ENCODE peak calls at places on chromosomes 11 and 22, in eight cellular contexts. N is IMR-90, H is GM12891, C is thyroid gland, R is GM12892, B is prostate gland, L is stomach, P is NB4. U is an unnamed sample.

GRCh38 chr11:71223671-71224660 is 28.4 kb downstream of the SHANK2 start:
- DNase-seq in N (no peak), H (no peak), C (peak), R (no peak), B (no peak), L (no peak), P (no peak), U (no peak)

GRCh38 chr11:12156301-12157140 is 46.1 kb downstream of the MICAL2 start:
- DNase-seq in N (no peak), H (no peak), C (peak), R (no peak), B (no peak), L (no peak), P (no peak), U (no peak)

GRCh38 chr11:83259559-83259958 is 26.6 kb downstream of the CCDC90B start:
- DNase-seq in N (no peak), H (no peak), C (no peak), R (no peak), B (no peak), L (no peak), P (no peak), U (no peak)

GRCh38 chr11:18172686-18173085 is at the start of gene MRGPRX4:
- DNase-seq in N (no peak), H (no peak), C (no peak), R (no peak), B (no peak), L (no peak), P (no peak), U (no peak)

GRCh38 chr22:24706050-24706449 is 68.5 kb downstream of the PIWIL3 start:
- DNase-seq in N (no peak), H (no peak), C (no peak), R (no peak), B (no peak), L (no peak), P (no peak), U (no peak)

GRCh38 chr11:74923125-74923524 is 25.8 kb downstream of the XRRA1 start:
- DNase-seq in N (no peak), H (no peak), C (no peak), R (no peak), B (no peak), L (no peak), P (no peak), U (no peak)

GRCh38 chr11:67436459-67437081 is 912 bp downstream of the PTPRCAP start:
- DNase-seq in N (no peak), H (peak), C (no peak), R (peak), B (no peak), L (peak), P (peak), U (no peak)

GRCh38 chr22:17152340-17152739 is 6.7 kb downstream of the HDHD5 start:
- DNase-seq in N (no peak), H (no peak), C (no peak), R (no peak), B (no peak), L (no peak), P (no peak), U (no peak)

GRCh38 chr11:19814421-19814820 is 101.8 kb downstream of the NAV2 start:
- DNase-seq in N (no peak), H (no peak), C (no peak), R (no peak), B (no peak), L (no peak), P (no peak), U (no peak)

GRCh38 chr11:105046898-105047579 is 1.9 kb upstream of the CARD16 start:
- DNase-seq in N (peak), H (no peak), C (no peak), R (no peak), B (peak), L (no peak), P (no peak), U (no peak)

GRCh38 chr11:72353861-72354260 is 80.5 kb downstream of the CLPB start:
- DNase-seq in N (peak), H (no peak), C (no peak), R (no peak), B (no peak), L (peak), P (peak), U (no peak)

GRCh38 chr11:122984186-122985011 is 2.8 kb upstream of the BSX start:
- DNase-seq in N (no peak), H (no peak), C (no peak), R (peak), B (no peak), L (no peak), P (no peak), U (no peak)

GRCh38 chr11:1888811-1889526 is 2.7 kb downstream of the PRR33 start:
- DNase-seq in N (no peak), H (no peak), C (no peak), R (no peak), B (no peak), L (peak), P (peak), U (peak)

GRCh38 chr11:40185793-40186192 is 1273.7 kb downstream of the LRRC4C start:
- DNase-seq in N (no peak), H (no peak), C (no peak), R (no peak), B (no peak), L (no peak), P (no peak), U (no peak)

GRCh38 chr11:43950323-43950855 is 8.0 kb downstream of the C11orf96 start:
- DNase-seq in N (no peak), H (no peak), C (no peak), R (no peak), B (no peak), L (no peak), P (no peak), U (no peak)

GRCh38 chr11:133821776-133822175 is 23.5 kb downstream of the SPATA19 start:
- DNase-seq in N (no peak), H (peak), C (peak), R (peak), B (peak), L (peak), P (peak), U (peak)

GRCh38 chr11:23991140-23991539 is 505.7 kb upstream of the LUZP2 start:
- DNase-seq in N (peak), H (no peak), C (no peak), R (no peak), B (no peak), L (no peak), P (no peak), U (no peak)

GRCh38 chr11:127050141-127050632 is 49.6 kb upstream of the KIRREL3 start:
- DNase-seq in N (no peak), H (no peak), C (no peak), R (no peak), B (no peak), L (no peak), P (no peak), U (no peak)

GRCh38 chr11:69637956-69638871 is 2.7 kb upstream of the CCND1 start:
- DNase-seq in N (peak), H (no peak), C (peak), R (no peak), B (no peak), L (peak), P (peak), U (peak)

GRCh38 chr11:107593941-107594340 is 3.0 kb downstream of the ELMOD1 start:
- DNase-seq in N (no peak), H (no peak), C (no peak), R (no peak), B (no peak), L (no peak), P (no peak), U (no peak)

GRCh38 chr11:46278387-46279173 is 1.1 kb downstream of the CREB3L1 start:
- DNase-seq in N (peak), H (no peak), C (peak), R (no peak), B (peak), L (peak), P (peak), U (peak)

GRCh38 chr11:27616711-27617110 is 83.5 kb downstream of the BDNF start:
- DNase-seq in N (no peak), H (no peak), C (no peak), R (no peak), B (no peak), L (no peak), P (no peak), U (no peak)
- TF ChIP-seq POLR2A in N (no peak), H (no peak), C (no peak), R (no peak), B (no peak), L (no peak), P (no peak), U (no peak)

GRCh38 chr22:42156597-42156996 is 26.0 kb upstream of the CYP2D6 start:
- DNase-seq in N (no peak), H (no peak), C (no peak), R (no peak), B (no peak), L (no peak), P (no peak), U (no peak)

GRCh38 chr22:42152661-42153270 is 22.2 kb upstream of the CYP2D6 start:
- DNase-seq in N (no peak), H (no peak), C (no peak), R (no peak), B (no peak), L (no peak), P (no peak), U (no peak)

GRCh38 chr22:42154293-42154692 is 23.7 kb upstream of the CYP2D6 start:
- DNase-seq in N (no peak), H (no peak), C (no peak), R (no peak), B (no peak), L (no peak), P (no peak), U (no peak)

GRCh38 chr22:42156121-42156520 is 25.5 kb upstream of the CYP2D6 start:
- DNase-seq in N (no peak), H (no peak), C (no peak), R (no peak), B (no peak), L (no peak), P (no peak), U (no peak)

GRCh38 chr22:42154731-42155543 is 24.3 kb upstream of the CYP2D6 start:
- DNase-seq in N (no peak), H (no peak), C (no peak), R (no peak), B (no peak), L (no peak), P (no peak), U (no peak)
- TF ChIP-seq POLR2A in N (no peak), H (no peak), C (no peak), R (no peak), B (no peak), L (no peak), P (no peak), U (no peak)

DNA sequence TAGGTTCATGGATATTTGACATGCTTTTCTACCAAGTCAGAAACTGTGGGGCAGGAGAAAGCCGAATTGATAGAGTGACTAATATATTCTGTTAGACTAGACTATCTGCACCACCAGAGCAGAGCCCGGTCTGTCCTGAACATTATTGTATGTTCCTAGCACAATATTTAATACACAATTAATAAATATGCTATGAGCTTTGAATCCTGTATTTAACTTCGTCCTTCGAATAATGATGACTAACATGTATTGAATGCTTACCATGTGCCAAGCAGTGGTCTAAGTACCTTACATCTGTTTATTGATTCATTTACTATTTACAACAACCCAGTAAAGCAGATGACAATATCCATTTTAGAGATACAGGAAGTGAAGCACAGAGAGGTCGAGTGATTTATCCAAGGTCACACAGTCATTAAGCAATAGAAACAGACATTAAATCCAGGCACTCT is 44.8 kb upstream of the ANO3 start:
- DNase-seq in N (peak), H (no peak), C (no peak), R (no peak), B (no peak), L (no peak), P (no peak), U (no peak)
- TF ChIP-seq POLR2A in N (no peak), H (no peak), C (no peak), R (no peak), B (no peak), L (no peak), P (no peak), U (no peak)

GRCh38 chr11:8692417-8692816 is 9.8 kb downstream of the RPL27A start:
- DNase-seq in N (no peak), H (no peak), C (no peak), R (no peak), B (no peak), L (no peak), P (no peak), U (no peak)
- TF ChIP-seq POLR2A in N (no peak), H (no peak), C (no peak), R (no peak), B (no peak), L (no peak), P (no peak), U (no peak)

DNA sequence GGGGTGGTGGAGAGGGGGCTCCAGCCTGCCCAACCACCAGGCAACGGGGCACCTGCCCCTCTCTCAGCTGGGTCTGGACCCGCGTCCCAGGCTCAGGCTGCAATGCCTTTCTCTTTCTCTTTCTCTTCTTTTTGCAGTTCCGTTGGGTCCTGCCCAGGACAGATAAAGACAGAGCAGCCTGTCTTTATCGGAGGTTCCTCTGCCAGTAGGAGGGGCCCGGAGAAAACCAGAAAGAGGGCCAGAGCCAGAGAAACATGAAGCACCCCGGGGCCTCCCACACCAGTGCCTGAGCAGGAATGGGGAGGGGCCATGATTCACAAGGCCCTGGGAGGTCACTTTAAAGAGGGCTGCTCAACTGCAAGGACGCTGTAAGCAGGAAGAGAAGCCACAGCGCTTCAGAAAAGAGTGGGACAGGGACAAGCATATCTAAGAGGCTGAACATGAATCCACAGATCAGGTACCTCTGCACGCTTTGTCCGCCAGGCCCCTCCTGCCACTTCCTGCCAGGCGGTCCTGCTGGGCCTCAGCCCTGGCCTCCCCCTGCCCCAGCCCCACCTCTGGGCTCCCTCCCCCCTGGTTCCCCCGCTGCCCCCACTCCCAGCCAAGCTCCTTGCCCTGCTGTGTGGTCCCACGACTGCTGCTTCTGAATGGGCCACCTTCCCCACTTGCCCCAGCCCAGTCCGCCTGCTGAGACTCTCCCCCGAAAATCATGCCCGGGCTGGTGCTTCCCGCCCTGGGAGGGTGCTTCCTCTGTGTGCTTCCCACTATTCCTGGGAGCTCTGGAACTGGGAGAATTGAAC is at the start of gene APOBEC3C:
- DNase-seq in N (peak), H (peak), C (peak), R (peak), B (peak), L (peak), P (peak), U (peak)
- TF ChIP-seq POLR2A in N (peak), H (peak), C (peak), R (peak), B (peak), L (no peak), P (peak), U (peak)

GRCh38 chr11:36109850-36110606 is 166.2 kb downstream of the LDLRAD3 start:
- DNase-seq in N (no peak), H (peak), C (no peak), R (no peak), B (no peak), L (no peak), P (no peak), U (no peak)
- TF ChIP-seq POLR2A in N (no peak), H (no peak), C (no peak), R (no peak), B (no peak), L (no peak), P (no peak), U (no peak)

GRCh38 chr11:118519549-118519948 is 7.7 kb upstream of the TTC36 start:
- DNase-seq in N (no peak), H (no peak), C (no peak), R (no peak), B (no peak), L (no peak), P (no peak), U (no peak)
- TF ChIP-seq POLR2A in N (no peak), H (no peak), C (no peak), R (no peak), B (no peak), L (no peak), P (no peak), U (no peak)

GRCh38 chr11:78313181-78313788 is 104.3 kb downstream of the GAB2 start:
- DNase-seq in N (peak), H (no peak), C (no peak), R (no peak), B (no peak), L (peak), P (no peak), U (no peak)
- TF ChIP-seq POLR2A in N (no peak), H (no peak), C (no peak), R (no peak), B (no peak), L (no peak), P (no peak), U (no peak)

GRCh38 chr11:111601979-111602864 is at the start of gene SIK2:
- DNase-seq in N (peak), H (peak), C (peak), R (peak), B (peak), L (peak), P (peak), U (peak)
- TF ChIP-seq POLR2A in N (peak), H (no peak), C (peak), R (no peak), B (peak), L (no peak), P (peak), U (peak)

U was measured in heart left ventricle.